ENCODE peak calls at places on chromosome 2, in eight cellular contexts. One of them, this sample, is unnamed.
A peak's percentile ranks its signal among the peaks of the same experiment; 100 is the strongest.

GRCh38 chr2:6945821-6946220 is 28.6 kb downstream of the RNF144A start:
- DNase-seq in uterus: no peak
- DNase-seq in OCI-LY7: no peak
- DNase-seq in astrocyte of the spinal cord: no peak
- DNase-seq in fibroblast of mammary gland: peak; percentile 28
- DNase-seq in GM20000: no peak
- DNase-seq in omental fat pad: no peak
- DNase-seq in astrocyte: no peak
- DNase-seq in this sample: no peak

GRCh38 chr2:117523267-117523666 is 291.2 kb upstream of the DDX18 start:
- DNase-seq in uterus: peak; percentile 39
- DNase-seq in OCI-LY7: no peak
- DNase-seq in astrocyte of the spinal cord: peak; percentile 23
- DNase-seq in fibroblast of mammary gland: no peak
- DNase-seq in GM20000: no peak
- DNase-seq in omental fat pad: peak; percentile 32
- DNase-seq in astrocyte: no peak
- DNase-seq in this sample: peak; percentile 81

GRCh38 chr2:210252699-210253606 is 27.7 kb upstream of the ACADL start:
- DNase-seq in uterus: no peak
- DNase-seq in OCI-LY7: no peak
- DNase-seq in astrocyte of the spinal cord: no peak
- DNase-seq in fibroblast of mammary gland: no peak
- DNase-seq in GM20000: no peak
- DNase-seq in omental fat pad: no peak
- DNase-seq in astrocyte: no peak
- DNase-seq in this sample: no peak

GRCh38 chr2:46489430-46489829 is 10.1 kb downstream of the TMEM247 start:
- DNase-seq in uterus: no peak
- DNase-seq in OCI-LY7: no peak
- DNase-seq in astrocyte of the spinal cord: no peak
- DNase-seq in fibroblast of mammary gland: no peak
- DNase-seq in GM20000: no peak
- DNase-seq in omental fat pad: no peak
- DNase-seq in astrocyte: no peak
- DNase-seq in this sample: no peak

GRCh38 chr2:133456156-133456555 is 112.1 kb downstream of the NCKAP5 start:
- DNase-seq in uterus: no peak
- DNase-seq in OCI-LY7: no peak
- DNase-seq in astrocyte of the spinal cord: no peak
- DNase-seq in fibroblast of mammary gland: no peak
- DNase-seq in GM20000: no peak
- DNase-seq in omental fat pad: no peak
- DNase-seq in astrocyte: no peak
- DNase-seq in this sample: no peak

GRCh38 chr2:147569426-147569825 is 275.4 kb upstream of the ACVR2A start:
- DNase-seq in uterus: no peak
- DNase-seq in OCI-LY7: no peak
- DNase-seq in astrocyte of the spinal cord: no peak
- DNase-seq in fibroblast of mammary gland: no peak
- DNase-seq in GM20000: no peak
- DNase-seq in omental fat pad: no peak
- DNase-seq in astrocyte: no peak
- DNase-seq in this sample: no peak

GRCh38 chr2:211899871-211900482 is 638.6 kb downstream of the ERBB4 start:
- DNase-seq in uterus: no peak
- DNase-seq in OCI-LY7: no peak
- DNase-seq in astrocyte of the spinal cord: peak; percentile 14
- DNase-seq in fibroblast of mammary gland: no peak
- DNase-seq in GM20000: no peak
- DNase-seq in omental fat pad: no peak
- DNase-seq in astrocyte: no peak
- DNase-seq in this sample: no peak

GRCh38 chr2:234071664-234072063 is 21.2 kb downstream of the SPP2 start:
- DNase-seq in uterus: no peak
- DNase-seq in OCI-LY7: peak; percentile 1
- DNase-seq in astrocyte of the spinal cord: no peak
- DNase-seq in fibroblast of mammary gland: no peak
- DNase-seq in GM20000: no peak
- DNase-seq in omental fat pad: no peak
- DNase-seq in astrocyte: no peak
- DNase-seq in this sample: no peak

GRCh38 chr2:38107738-38108410 is 31.9 kb upstream of the CYP1B1 start:
- DNase-seq in uterus: no peak
- DNase-seq in OCI-LY7: no peak
- DNase-seq in astrocyte of the spinal cord: no peak
- DNase-seq in fibroblast of mammary gland: no peak
- DNase-seq in GM20000: no peak
- DNase-seq in omental fat pad: no peak
- DNase-seq in astrocyte: no peak
- DNase-seq in this sample: no peak

GRCh38 chr2:68643011-68643873 is at the start of gene PROKR1:
- DNase-seq in uterus: no peak
- DNase-seq in OCI-LY7: no peak
- DNase-seq in astrocyte of the spinal cord: peak; percentile 12
- DNase-seq in fibroblast of mammary gland: no peak
- DNase-seq in GM20000: no peak
- DNase-seq in omental fat pad: no peak
- DNase-seq in astrocyte: peak; percentile 5
- DNase-seq in this sample: no peak

GRCh38 chr2:112055110-112055832 is at the start of gene TMEM87B:
- DNase-seq in uterus: peak; percentile 99
- DNase-seq in OCI-LY7: peak; percentile 94
- DNase-seq in astrocyte of the spinal cord: peak; percentile 99
- DNase-seq in fibroblast of mammary gland: peak; percentile 98
- DNase-seq in GM20000: peak; percentile 97
- DNase-seq in omental fat pad: peak; percentile 87
- DNase-seq in astrocyte: peak; percentile 93
- DNase-seq in this sample: peak; percentile 98

DNA sequence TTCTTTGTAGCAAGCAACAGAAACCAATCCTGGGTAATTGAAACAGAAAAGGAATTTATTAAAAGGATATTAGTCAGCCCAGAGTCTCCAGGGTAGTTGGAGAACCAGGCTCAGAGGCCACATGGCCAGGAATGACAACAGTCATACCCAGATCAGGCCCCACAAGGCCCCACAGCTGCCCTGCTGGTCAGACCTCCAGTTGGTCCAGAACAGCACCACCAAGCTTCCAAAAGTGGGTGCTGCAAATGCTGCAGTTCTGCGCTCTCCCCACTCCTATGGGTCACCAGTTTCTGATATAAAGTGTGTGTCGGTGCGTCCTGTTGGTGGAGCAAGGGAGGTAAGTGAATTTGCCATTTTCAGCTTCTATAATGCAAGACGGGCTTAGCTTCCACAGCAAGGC is 29.9 kb downstream of the KLHL29 start:
- DNase-seq in uterus: no peak
- DNase-seq in OCI-LY7: no peak
- DNase-seq in astrocyte of the spinal cord: no peak
- DNase-seq in fibroblast of mammary gland: peak; percentile 63
- DNase-seq in GM20000: no peak
- DNase-seq in omental fat pad: no peak
- DNase-seq in astrocyte: no peak
- DNase-seq in this sample: no peak
- TF ChIP-seq CTCF in uterus: no peak
- TF ChIP-seq CTCF in OCI-LY7: peak; percentile 58
- TF ChIP-seq CTCF in astrocyte of the spinal cord: peak; percentile 31
- TF ChIP-seq CTCF in fibroblast of mammary gland: peak; percentile 41
- TF ChIP-seq CTCF in GM20000: peak; percentile 17
- TF ChIP-seq CTCF in omental fat pad: no peak
- TF ChIP-seq CTCF in astrocyte: peak; percentile 9
- TF ChIP-seq CTCF in this sample: no peak

GRCh38 chr2:43127208-43127940 is 99.0 kb downstream of the ZFP36L2 start:
- DNase-seq in uterus: no peak
- DNase-seq in OCI-LY7: peak; percentile 82
- DNase-seq in astrocyte of the spinal cord: no peak
- DNase-seq in fibroblast of mammary gland: peak; percentile 49
- DNase-seq in GM20000: peak; percentile 74
- DNase-seq in omental fat pad: peak; percentile 55
- DNase-seq in astrocyte: no peak
- DNase-seq in this sample: no peak
- TF ChIP-seq CTCF in uterus: peak; percentile 25
- TF ChIP-seq CTCF in OCI-LY7: peak; percentile 93
- TF ChIP-seq CTCF in astrocyte of the spinal cord: peak; percentile 64
- TF ChIP-seq CTCF in fibroblast of mammary gland: peak; percentile 47
- TF ChIP-seq CTCF in GM20000: peak; percentile 90
- TF ChIP-seq CTCF in omental fat pad: no peak
- TF ChIP-seq CTCF in astrocyte: peak; percentile 23
- TF ChIP-seq CTCF in this sample: peak; percentile 44

GRCh38 chr2:60659026-60659425 is 97.0 kb upstream of the PAPOLG start:
- DNase-seq in uterus: no peak
- DNase-seq in OCI-LY7: no peak
- DNase-seq in astrocyte of the spinal cord: no peak
- DNase-seq in fibroblast of mammary gland: no peak
- DNase-seq in GM20000: no peak
- DNase-seq in omental fat pad: no peak
- DNase-seq in astrocyte: no peak
- DNase-seq in this sample: no peak
- TF ChIP-seq CTCF in uterus: no peak
- TF ChIP-seq CTCF in OCI-LY7: peak; percentile 63
- TF ChIP-seq CTCF in astrocyte of the spinal cord: no peak
- TF ChIP-seq CTCF in fibroblast of mammary gland: no peak
- TF ChIP-seq CTCF in GM20000: no peak
- TF ChIP-seq CTCF in omental fat pad: no peak
- TF ChIP-seq CTCF in astrocyte: no peak
- TF ChIP-seq CTCF in this sample: no peak

GRCh38 chr2:715847-716573 is 38.8 kb upstream of the TMEM18 start:
- DNase-seq in uterus: no peak
- DNase-seq in OCI-LY7: no peak
- DNase-seq in astrocyte of the spinal cord: peak; percentile 24
- DNase-seq in fibroblast of mammary gland: peak; percentile 19
- DNase-seq in GM20000: no peak
- DNase-seq in omental fat pad: no peak
- DNase-seq in astrocyte: no peak
- DNase-seq in this sample: peak; percentile 20
- TF ChIP-seq CTCF in uterus: peak; percentile 28
- TF ChIP-seq CTCF in OCI-LY7: no peak
- TF ChIP-seq CTCF in astrocyte of the spinal cord: peak; percentile 50
- TF ChIP-seq CTCF in fibroblast of mammary gland: peak; percentile 41
- TF ChIP-seq CTCF in GM20000: no peak
- TF ChIP-seq CTCF in omental fat pad: no peak
- TF ChIP-seq CTCF in astrocyte: peak; percentile 26
- TF ChIP-seq CTCF in this sample: peak; percentile 42

GRCh38 chr2:125746321-125746983 is 909.5 kb upstream of the GYPC start:
- DNase-seq in uterus: no peak
- DNase-seq in OCI-LY7: no peak
- DNase-seq in astrocyte of the spinal cord: no peak
- DNase-seq in fibroblast of mammary gland: no peak
- DNase-seq in GM20000: no peak
- DNase-seq in omental fat pad: no peak
- DNase-seq in astrocyte: no peak
- DNase-seq in this sample: no peak

DNA sequence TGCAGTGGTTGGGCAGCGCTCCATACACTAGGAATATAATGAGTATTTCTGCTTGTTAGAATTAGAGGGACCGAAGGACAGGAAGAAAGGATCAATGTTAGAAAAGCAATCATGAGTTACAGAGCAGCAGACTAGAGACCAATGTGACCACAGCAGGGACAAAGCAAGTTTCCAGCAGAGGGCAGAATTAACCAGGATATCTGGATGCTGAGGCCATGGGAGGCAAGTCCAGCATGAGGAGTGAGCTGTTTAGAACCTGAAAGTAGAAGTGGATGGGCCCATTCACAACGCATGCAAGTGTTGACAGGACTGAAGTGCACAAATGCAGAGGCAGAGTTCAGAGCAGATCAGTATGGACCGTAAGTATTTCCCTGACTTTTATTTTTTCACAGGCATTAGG is 910.4 kb upstream of the GYPC start:
- DNase-seq in uterus: no peak
- DNase-seq in OCI-LY7: peak; percentile 1
- DNase-seq in astrocyte of the spinal cord: no peak
- DNase-seq in fibroblast of mammary gland: peak; percentile 1
- DNase-seq in GM20000: no peak
- DNase-seq in omental fat pad: no peak
- DNase-seq in astrocyte: no peak
- DNase-seq in this sample: peak; percentile 67
- TF ChIP-seq CTCF in uterus: no peak
- TF ChIP-seq CTCF in OCI-LY7: peak; percentile 40
- TF ChIP-seq CTCF in astrocyte of the spinal cord: no peak
- TF ChIP-seq CTCF in fibroblast of mammary gland: no peak
- TF ChIP-seq CTCF in GM20000: no peak
- TF ChIP-seq CTCF in omental fat pad: no peak
- TF ChIP-seq CTCF in astrocyte: peak; percentile 15
- TF ChIP-seq CTCF in this sample: peak; percentile 55

DNA sequence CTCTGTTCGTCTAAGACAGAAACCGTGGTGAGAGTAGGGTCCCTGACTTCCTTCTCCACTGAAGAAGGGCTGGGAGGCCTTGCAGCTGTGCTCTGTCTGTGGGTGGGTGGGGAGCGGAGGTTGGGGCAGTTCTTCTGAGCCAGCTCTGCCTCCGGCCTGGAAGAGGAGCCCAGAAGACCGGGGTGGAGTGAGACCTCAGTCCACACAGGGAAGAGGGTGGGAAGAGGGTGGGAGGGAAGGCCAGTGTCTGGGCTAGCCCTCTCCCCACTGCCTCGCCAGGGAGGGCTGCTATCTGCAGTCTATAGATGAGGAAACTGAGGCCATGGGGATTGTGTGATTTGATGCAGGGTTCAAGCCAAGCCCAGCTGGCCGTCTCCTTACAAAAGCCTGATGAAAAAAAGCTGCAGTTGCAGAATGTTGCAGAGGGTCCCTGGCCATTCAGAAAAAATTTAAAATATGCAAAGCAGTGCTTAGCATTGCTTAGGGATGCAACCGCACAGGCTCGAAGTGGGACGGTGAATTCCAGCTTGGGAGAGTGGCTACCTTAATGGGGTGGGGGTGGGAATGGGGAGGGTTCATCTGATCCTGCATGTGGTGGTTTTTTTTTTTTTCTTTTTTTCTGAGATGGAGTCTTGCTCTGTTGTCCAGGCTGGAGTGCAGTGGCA is 181.6 kb upstream of the HS6ST1 start:
- DNase-seq in uterus: no peak
- DNase-seq in OCI-LY7: peak; percentile 14
- DNase-seq in astrocyte of the spinal cord: no peak
- DNase-seq in fibroblast of mammary gland: no peak
- DNase-seq in GM20000: no peak
- DNase-seq in omental fat pad: no peak
- DNase-seq in astrocyte: peak; percentile 14
- DNase-seq in this sample: no peak
- TF ChIP-seq CTCF in uterus: no peak
- TF ChIP-seq CTCF in OCI-LY7: no peak
- TF ChIP-seq CTCF in astrocyte of the spinal cord: no peak
- TF ChIP-seq CTCF in fibroblast of mammary gland: no peak
- TF ChIP-seq CTCF in GM20000: no peak
- TF ChIP-seq CTCF in omental fat pad: no peak
- TF ChIP-seq CTCF in astrocyte: no peak
- TF ChIP-seq CTCF in this sample: no peak